ENCODE peak calls at places on chromosomes 3 and 15, in four cellular contexts. P is HCT116, X is K562, D is HepG2. V is an unnamed sample. For H3K4me1, the result is how much of the 10 kb centered on the place peaks cover.

GRCh38 chr3:190321789-190322603 is at the start of gene CLDN1:
- DNase-seq in P (peak), X (peak), D (peak), V (no peak)

GRCh38 chr3:56303508-56303907 is 164.8 kb downstream of the ERC2 start:
- DNase-seq in P (peak), X (peak), D (peak), V (no peak)

GRCh38 chr3:48993834-48994233 is 3.8 kb downstream of the P4HTM start:
- DNase-seq in P (no peak), X (no peak), D (no peak), V (no peak)

GRCh38 chr3:193840111-193840641 is 247.2 kb downstream of the OPA1 start:
- DNase-seq in P (no peak), X (no peak), D (no peak), V (no peak)

GRCh38 chr3:107431048-107431297 is 53.7 kb downstream of the CCDC54 start:
- DNase-seq in P (no peak), X (no peak), D (no peak), V (no peak)

GRCh38 chr15:64597469-64597806 is 137.1 kb downstream of the ZNF609 start:
- DNase-seq in P (no peak), X (no peak), D (no peak), V (no peak)

GRCh38 chr3:36259580-36259979 is 120.7 kb upstream of the STAC start:
- DNase-seq in P (no peak), X (no peak), D (no peak), V (no peak)

GRCh38 chr3:46672349-46672695 is 21.2 kb downstream of the ALS2CL start:
- DNase-seq in P (no peak), X (no peak), D (no peak), V (no peak)

GRCh38 chr15:95369202-95369601 is 961.3 kb upstream of the NR2F2 start:
- DNase-seq in P (no peak), X (no peak), D (no peak), V (no peak)

GRCh38 chr15:50685191-50685975 is 1.2 kb downstream of the TRPM7 start:
- DNase-seq in P (no peak), X (no peak), D (no peak), V (no peak)

GRCh38 chr3:45642731-45643152 is 46.5 kb upstream of the SACM1L start:
- DNase-seq in P (no peak), X (no peak), D (no peak), V (no peak)

GRCh38 chr3:89025185-89025584 is 82.2 kb upstream of the EPHA3 start:
- DNase-seq in P (no peak), X (no peak), D (no peak), V (no peak)

GRCh38 chr15:74050835-74051234 is 31.5 kb downstream of the GOLGA6A start:
- DNase-seq in P (no peak), X (no peak), D (no peak), V (no peak)

GRCh38 chr3:43503067-43503728 is 118.6 kb downstream of the ANO10 start:
- DNase-seq in P (peak), X (no peak), D (peak), V (no peak)
- TF ChIP-seq TCF7L2 in P (no peak), X (no peak), D (no peak), V (no peak)

DNA sequence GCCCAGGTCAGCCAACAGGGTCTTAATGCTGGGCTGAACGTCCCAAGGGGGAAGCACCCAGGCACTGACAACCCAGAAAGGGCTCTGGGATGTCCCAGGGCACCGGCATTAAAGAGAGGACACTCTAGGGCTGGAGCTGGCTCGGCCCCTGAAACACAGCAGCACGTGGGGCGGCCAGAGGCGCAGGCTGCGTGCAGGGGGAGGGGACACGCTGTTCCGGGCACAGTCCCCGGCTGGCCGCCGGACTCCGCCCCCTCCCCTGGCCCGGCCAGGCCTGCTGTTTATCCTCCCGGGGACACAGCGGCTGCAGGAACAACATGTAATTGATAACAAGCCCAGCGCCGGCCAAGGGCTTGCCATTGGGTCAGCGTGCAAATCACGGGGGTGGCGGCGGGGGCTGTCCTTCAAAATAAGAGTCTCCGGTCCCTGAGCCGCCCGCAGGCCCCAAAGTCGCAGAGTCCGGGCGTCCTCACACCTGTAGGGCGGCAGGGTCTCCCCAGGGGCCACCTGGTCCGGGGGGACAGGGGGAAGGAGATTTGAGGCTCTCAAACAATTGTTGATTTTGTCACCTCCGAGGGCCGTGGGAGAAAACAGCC is 1.3 kb downstream of the KLF15 start:
- DNase-seq in P (peak), X (peak), D (peak), V (no peak)
- TF ChIP-seq REST in P (no peak), X (no peak), D (no peak), V (no peak)

GRCh38 chr3:26522919-26523318 is 99.7 kb upstream of the LRRC3B start:
- DNase-seq in P (no peak), X (no peak), D (no peak), V (no peak)

GRCh38 chr3:26521261-26521660 is 101.3 kb upstream of the LRRC3B start:
- DNase-seq in P (no peak), X (no peak), D (no peak), V (no peak)
- H3K4me1 ChIP-seq in P (under half), X (under half), D (under half), V (under half)

DNA sequence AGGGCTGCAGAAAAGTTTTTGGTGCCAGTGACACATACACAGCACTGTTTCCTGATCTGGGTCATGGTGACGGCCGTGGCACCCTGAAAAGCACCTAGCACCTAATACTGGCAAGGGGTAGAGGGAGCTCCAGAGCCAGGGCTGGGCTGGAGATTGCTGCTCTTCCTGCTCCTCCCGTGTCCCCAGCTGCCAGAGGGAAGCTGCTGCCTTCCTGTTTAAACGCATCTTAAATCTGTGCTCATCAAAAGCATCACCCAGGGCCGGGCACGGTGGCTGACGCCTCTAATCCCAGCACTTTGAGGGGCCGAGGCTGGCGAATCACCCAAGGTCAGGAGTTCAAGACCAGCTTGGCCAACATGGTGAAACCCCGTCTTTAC is 156.7 kb upstream of the MEF2A start:
- DNase-seq in P (peak), X (no peak), D (peak), V (peak)
- TF ChIP-seq TCF7L2 in P (no peak), X (no peak), D (no peak), V (no peak)

GRCh38 chr3:106241593-106241992 is 372.8 kb upstream of the CBLB start:
- DNase-seq in P (no peak), X (no peak), D (no peak), V (no peak)
- TF ChIP-seq REST in P (no peak), X (no peak), D (no peak), V (no peak)

DNA sequence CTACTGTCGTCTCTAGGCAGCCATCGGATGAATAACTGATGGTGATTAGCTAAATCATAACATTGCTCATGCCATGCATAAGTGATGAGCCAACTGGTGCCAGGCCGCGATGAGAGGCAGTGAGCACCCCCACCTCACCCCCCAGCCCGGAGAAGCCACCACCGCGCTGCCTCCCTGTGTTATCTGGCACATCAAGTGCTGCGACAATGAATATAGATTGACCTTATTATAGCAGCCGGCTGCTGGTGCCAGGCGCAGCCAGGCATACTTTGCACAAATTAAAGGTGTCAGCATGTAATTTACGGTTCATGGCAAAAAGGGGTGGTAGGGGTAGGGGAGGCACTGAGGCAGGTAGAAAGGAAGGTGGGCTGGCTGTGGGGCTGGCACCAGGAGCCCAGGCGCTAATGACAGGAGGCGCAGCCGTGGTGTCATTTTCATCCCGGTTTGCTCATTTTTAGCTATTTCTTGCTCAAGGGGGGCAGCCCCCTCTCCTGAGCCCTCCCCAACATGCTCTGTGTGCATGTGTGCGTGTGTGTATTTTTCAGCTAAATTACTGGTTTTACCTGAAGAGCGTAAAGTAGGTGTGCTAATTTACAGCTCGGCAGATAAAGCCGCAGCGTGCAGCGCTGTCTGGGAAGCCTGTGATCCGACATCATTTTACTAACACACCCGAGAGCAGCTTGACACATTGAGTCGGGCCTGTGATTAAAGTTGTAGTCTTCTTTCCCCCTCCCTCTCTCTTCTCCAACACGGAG is 212.1 kb downstream of the RPLP1 start:
- DNase-seq in P (no peak), X (no peak), D (no peak), V (no peak)
- H3K4me1 ChIP-seq in P (under half), X (under half), D (under half), V (under half)

GRCh38 chr3:138591392-138591791 is 2.7 kb downstream of the CEP70 start:
- DNase-seq in P (no peak), X (no peak), D (no peak), V (no peak)
- TF ChIP-seq TCF7L2 in P (no peak), X (no peak), D (no peak), V (no peak)

GRCh38 chr3:98434412-98434811 is 28.6 kb upstream of the OR5K1 start:
- DNase-seq in P (no peak), X (no peak), D (no peak), V (no peak)
- TF ChIP-seq REST in P (no peak), X (no peak), D (no peak), V (no peak)

GRCh38 chr3:30289324-30289723 is 317.1 kb upstream of the TGFBR2 start:
- DNase-seq in P (no peak), X (no peak), D (peak), V (no peak)

GRCh38 chr3:30286811-30287210 is 319.6 kb upstream of the TGFBR2 start:
- DNase-seq in P (no peak), X (no peak), D (no peak), V (no peak)

GRCh38 chr3:30285188-30286006 is 321.0 kb upstream of the TGFBR2 start:
- DNase-seq in P (no peak), X (no peak), D (no peak), V (no peak)

GRCh38 chr3:30288830-30289229 is 317.6 kb upstream of the TGFBR2 start:
- DNase-seq in P (no peak), X (no peak), D (no peak), V (no peak)

GRCh38 chr3:30286007-30286669 is 320.3 kb upstream of the TGFBR2 start:
- DNase-seq in P (peak), X (no peak), D (no peak), V (peak)
- H3K4me1 ChIP-seq in P (under half), X (under half), D (under half), V (under half)

DNA sequence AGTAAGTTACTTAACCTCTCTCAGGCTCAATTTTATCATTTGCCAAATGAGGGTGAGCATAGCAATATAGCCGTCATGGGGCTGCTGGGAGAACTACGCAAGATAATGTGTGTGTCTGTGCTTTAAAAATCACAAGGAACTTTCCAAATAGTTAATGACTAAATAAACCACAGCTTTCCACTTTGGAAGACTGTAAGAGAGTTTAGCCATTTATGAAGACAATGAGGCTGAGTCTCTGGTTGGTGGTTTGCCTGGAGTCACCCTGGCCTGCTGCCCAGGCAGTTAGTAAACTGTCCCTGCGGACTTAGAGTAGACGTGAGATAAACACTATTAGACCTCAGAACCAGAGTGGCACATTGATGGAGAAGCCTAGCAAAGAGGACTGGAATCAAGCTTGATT is 357.7 kb downstream of the CLSTN2 start:
- DNase-seq in P (no peak), X (no peak), D (no peak), V (no peak)
- TF ChIP-seq TCF7L2 in P (no peak), X (no peak), D (no peak), V (no peak)